ENCODE peak calls at places on chromosomes 12 and 14, in five cellular contexts. A, Z, P, M and Y are unnamed samples.

GRCh38 chr12:98939350-98939749 is 294.3 kb downstream of the APAF1 start:
- DNase-seq in A (no peak), Z (no peak), P (no peak), M (no peak), Y (peak; percentile 5)

GRCh38 chr14:50776522-50776921 is 54.4 kb downstream of the NIN start:
- DNase-seq in A (no peak), Z (no peak), P (no peak), M (no peak), Y (no peak)

GRCh38 chr12:25054783-25055144 is 105.9 kb upstream of the BCAT1 start:
- DNase-seq in A (no peak), Z (no peak), P (peak; percentile 50), M (no peak), Y (no peak)

GRCh38 chr12:76031081-76031413 is 529 bp downstream of the PHLDA1 start:
- DNase-seq in A (no peak), Z (no peak), P (no peak), M (no peak), Y (no peak)

GRCh38 chr14:104228716-104229620 is 90.6 kb downstream of the KIF26A start:
- DNase-seq in A (no peak), Z (no peak), P (no peak), M (no peak), Y (no peak)

GRCh38 chr14:23563473-23564180 is 4.0 kb downstream of the AP1G2 start:
- DNase-seq in A (no peak), Z (no peak), P (no peak), M (no peak), Y (no peak)

GRCh38 chr14:76828339-76829015 is 2.3 kb downstream of the LRRC74A start:
- DNase-seq in A (no peak), Z (no peak), P (no peak), M (no peak), Y (no peak)

GRCh38 chr14:55130194-55130550 is 1.1 kb downstream of the LGALS3 start:
- DNase-seq in A (no peak), Z (no peak), P (no peak), M (no peak), Y (no peak)

GRCh38 chr12:39354955-39355354 is 88.0 kb downstream of the KIF21A start:
- DNase-seq in A (no peak), Z (no peak), P (no peak), M (no peak), Y (no peak)

GRCh38 chr12:101051901-101052550 is 158.0 kb downstream of the SLC5A8 start:
- DNase-seq in A (no peak), Z (no peak), P (no peak), M (no peak), Y (no peak)

GRCh38 chr12:1117371-1117770 is 126.3 kb downstream of the ERC1 start:
- DNase-seq in A (no peak), Z (no peak), P (no peak), M (no peak), Y (no peak)

GRCh38 chr12:126156806-126157574 is 1091.8 kb downstream of the AACS start:
- DNase-seq in A (no peak), Z (no peak), P (no peak), M (no peak), Y (peak; percentile 13)
- TF ChIP-seq CTCF in A (no peak), Z (no peak), P (no peak), M (no peak), Y (no peak)

GRCh38 chr14:98171654-98172053 is 1100.3 kb downstream of the BCL11B start:
- DNase-seq in A (no peak), Z (no peak), P (no peak), M (no peak), Y (no peak)

GRCh38 chr14:98170580-98170979 is 1101.4 kb downstream of the BCL11B start:
- DNase-seq in A (no peak), Z (no peak), P (no peak), M (no peak), Y (peak; percentile 10)

GRCh38 chr14:98174031-98174430 is 1098.0 kb downstream of the BCL11B start:
- DNase-seq in A (no peak), Z (no peak), P (no peak), M (no peak), Y (no peak)

GRCh38 chr14:98173291-98173690 is 1098.7 kb downstream of the BCL11B start:
- DNase-seq in A (no peak), Z (no peak), P (peak; percentile 82), M (no peak), Y (no peak)

GRCh38 chr14:98172243-98172778 is 1099.7 kb downstream of the BCL11B start:
- DNase-seq in A (no peak), Z (no peak), P (no peak), M (no peak), Y (no peak)
- TF ChIP-seq CTCF in A (no peak), Z (no peak), P (no peak), M (no peak), Y (no peak)

GRCh38 chr14:65019944-65020566 is 33.4 kb downstream of the FNTB start:
- DNase-seq in A (no peak), Z (no peak), P (no peak), M (no peak), Y (no peak)
- TF ChIP-seq CTCF in A (peak; percentile 73), Z (no peak), P (no peak), M (peak; percentile 55), Y (peak; percentile 43)

DNA sequence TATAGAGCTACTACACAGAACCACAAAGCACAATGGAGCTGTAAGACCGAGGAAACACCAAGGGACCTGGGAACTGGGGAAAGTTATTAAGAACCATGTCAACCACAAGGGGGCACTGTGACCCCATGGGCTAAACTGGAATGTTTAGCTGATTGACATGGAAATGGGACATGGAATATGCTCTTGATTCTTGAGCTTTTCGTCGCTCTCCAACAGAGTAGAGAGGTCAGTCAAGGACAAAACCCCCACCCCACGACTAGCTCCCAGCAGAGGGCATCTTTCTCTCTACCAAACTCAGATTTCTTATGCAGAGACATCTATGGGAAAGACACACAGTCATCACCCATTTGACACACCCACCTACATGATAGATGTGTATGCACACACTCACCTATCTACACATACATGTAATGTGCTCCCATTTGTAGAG is 10.1 kb downstream of the NDRG2 start:
- DNase-seq in A (peak; percentile 91), Z (peak; percentile 62), P (peak; percentile 85), M (peak; percentile 86), Y (peak; percentile 91)
- TF ChIP-seq CTCF in A (peak; percentile 93), Z (peak; percentile 72), P (peak; percentile 79), M (peak; percentile 96), Y (peak; percentile 94)

GRCh38 chr14:32996343-32996742 is 57.7 kb downstream of the NPAS3 start:
- DNase-seq in A (no peak), Z (no peak), P (no peak), M (no peak), Y (no peak)

DNA sequence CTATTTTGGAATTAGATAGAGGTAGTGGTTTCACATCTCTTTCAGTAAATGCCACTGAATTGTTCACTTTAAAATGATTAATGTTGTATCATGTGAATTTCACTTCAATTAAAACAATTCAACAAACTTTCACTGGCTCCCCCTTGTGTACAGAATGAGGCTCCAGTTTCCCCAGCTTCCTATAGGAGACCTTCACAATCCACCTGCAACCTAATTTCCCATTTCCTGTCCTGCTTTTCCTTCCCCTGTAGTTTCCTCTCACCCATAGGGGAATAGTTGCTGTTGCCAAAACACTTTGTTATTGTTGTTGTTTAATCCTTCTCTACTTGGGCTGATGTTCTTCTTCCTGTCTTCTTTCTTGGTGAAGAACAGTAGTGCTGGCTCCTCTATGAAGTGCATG is 59.8 kb downstream of the NPAS3 start:
- DNase-seq in A (no peak), Z (no peak), P (no peak), M (no peak), Y (no peak)
- TF ChIP-seq CTCF in A (no peak), Z (peak; percentile 1), P (no peak), M (no peak), Y (no peak)